ENCODE peak calls at places on chromosome 19, in nine cellular contexts. C is stomach; T is MCF 10A; I is DMS 273 treated with DMSO at 0.1 percent for 48 hours; O is NCI-H2171; X is T-helper 9 cell; H is HEK293T; J is T-cell; Z is stimulated activated naive B cell treated with anti-CD40 and anti-IgM and Interleukin-4, amounts not matched to agents 10 μg/mL and 1 μg/mL and 100 μg/mL, for 72 hours. M is an unnamed sample.

GRCh38 chr19:31784631-31785237 is 435.5 kb upstream of the TSHZ3 start:
- DNase-seq in C (no peak), T (no peak), I (no peak), O (no peak), X (no peak), H (no peak), J (no peak), Z (no peak), M (no peak)

GRCh38 chr19:44703336-44704078 is 4.6 kb downstream of the CEACAM16 start:
- DNase-seq in C (no peak), T (no peak), I (no peak), O (no peak), X (no peak), H (no peak), J (no peak), Z (no peak), M (no peak)

GRCh38 chr19:19145281-19145999 is 7.2 kb upstream of the TMEM161A start:
- DNase-seq in C (no peak), T (no peak), I (no peak), O (no peak), X (no peak), H (no peak), J (no peak), Z (no peak), M (no peak)

GRCh38 chr19:46000497-46001246 is 5.4 kb downstream of the CCDC61 start:
- DNase-seq in C (peak), T (peak), I (no peak), O (peak), X (peak), H (peak), J (peak), Z (no peak), M (peak)

GRCh38 chr19:5343848-5344247 is 3.2 kb upstream of the PTPRS start:
- DNase-seq in C (no peak), T (peak), I (peak), O (peak), X (no peak), H (no peak), J (no peak), Z (no peak), M (no peak)

GRCh38 chr19:10587022-10587838 is at the start of gene AP1M2:
- DNase-seq in C (peak), T (no peak), I (no peak), O (peak), X (no peak), H (no peak), J (no peak), Z (no peak), M (peak)

GRCh38 chr19:18063463-18063862 is 23.3 kb downstream of the IL12RB1 start:
- DNase-seq in C (no peak), T (peak), I (no peak), O (no peak), X (no peak), H (peak), J (no peak), Z (no peak), M (peak)

GRCh38 chr19:40933025-40933424 is 51.0 kb upstream of the CYP2A7 start:
- DNase-seq in C (no peak), T (peak), I (no peak), O (no peak), X (no peak), H (peak), J (no peak), Z (no peak), M (no peak)

GRCh38 chr19:47232422-47233211 is 1.6 kb upstream of the BBC3 start:
- DNase-seq in C (no peak), T (peak), I (no peak), O (no peak), X (no peak), H (no peak), J (no peak), Z (no peak), M (peak)

GRCh38 chr19:50315773-50316448 is 13.3 kb downstream of the KCNC3 start:
- DNase-seq in C (no peak), T (no peak), I (no peak), O (peak), X (no peak), H (peak), J (no peak), Z (peak), M (no peak)

GRCh38 chr19:16441661-16442071 is 30.1 kb downstream of the EPS15L1 start:
- DNase-seq in C (no peak), T (peak), I (no peak), O (no peak), X (no peak), H (peak), J (no peak), Z (no peak), M (no peak)

GRCh38 chr19:39237200-39238184 is 7.3 kb downstream of the IFNL3 start:
- DNase-seq in C (peak), T (peak), I (no peak), O (no peak), X (peak), H (no peak), J (no peak), Z (peak), M (no peak)

GRCh38 chr19:49180659-49181058 is 23.1 kb downstream of the TRPM4 start:
- DNase-seq in C (no peak), T (no peak), I (no peak), O (no peak), X (no peak), H (no peak), J (no peak), Z (no peak), M (no peak)

GRCh38 chr19:2424686-2425621 is 2.4 kb downstream of the TIMM13 start:
- DNase-seq in C (peak), T (no peak), I (no peak), O (no peak), X (no peak), H (no peak), J (no peak), Z (no peak), M (no peak)

GRCh38 chr19:39497850-39498261 is 891 bp upstream of the DLL3 start:
- DNase-seq in C (no peak), T (no peak), I (peak), O (peak), X (no peak), H (peak), J (no peak), Z (no peak), M (no peak)

GRCh38 chr19:50431343-50432220 is 1.1 kb upstream of the MYBPC2 start:
- DNase-seq in C (peak), T (peak), I (no peak), O (peak), X (peak), H (peak), J (peak), Z (peak), M (peak)

GRCh38 chr19:47613165-47614146 is 4.5 kb downstream of the BICRA start:
- DNase-seq in C (no peak), T (no peak), I (no peak), O (peak), X (no peak), H (no peak), J (no peak), Z (no peak), M (no peak)

GRCh38 chr19:37928527-37929286 is 21.7 kb downstream of the SIPA1L3 start:
- DNase-seq in C (no peak), T (no peak), I (no peak), O (no peak), X (no peak), H (no peak), J (no peak), Z (peak), M (no peak)

GRCh38 chr19:46279177-46279576 is 17.7 kb upstream of the HIF3A start:
- DNase-seq in C (no peak), T (no peak), I (no peak), O (no peak), X (no peak), H (no peak), J (no peak), Z (no peak), M (no peak)

GRCh38 chr19:16327911-16328823 is 3.5 kb downstream of the KLF2 start:
- DNase-seq in C (peak), T (peak), I (no peak), O (no peak), X (peak), H (no peak), J (peak), Z (peak), M (peak)